ENCODE peak calls at places on chromosomes 16 and 17, in nine cellular contexts. One of them, this sample, is unnamed.

GRCh38 chr17:41382396-41382795 is 290 bp upstream of the KRT34 start:
- DNase-seq in HCEC 1CT: peak
- DNase-seq in NCI-H774: no peak
- DNase-seq in stromal cell of bone marrow: peak
- DNase-seq in upper lobe of right lung: no peak
- DNase-seq in GM13976: no peak
- DNase-seq in kidney tubule cell: peak
- DNase-seq in body of pancreas: no peak
- DNase-seq in COR-L47: no peak
- DNase-seq in this sample: no peak

GRCh38 chr16:23955088-23955487 is 119.3 kb downstream of the PRKCB start:
- DNase-seq in HCEC 1CT: no peak
- DNase-seq in NCI-H774: no peak
- DNase-seq in stromal cell of bone marrow: no peak
- DNase-seq in upper lobe of right lung: no peak
- DNase-seq in GM13976: no peak
- DNase-seq in kidney tubule cell: no peak
- DNase-seq in body of pancreas: no peak
- DNase-seq in COR-L47: no peak
- DNase-seq in this sample: no peak

GRCh38 chr16:79475841-79476240 is 124.7 kb downstream of the MAF start:
- DNase-seq in HCEC 1CT: no peak
- DNase-seq in NCI-H774: no peak
- DNase-seq in stromal cell of bone marrow: no peak
- DNase-seq in upper lobe of right lung: no peak
- DNase-seq in GM13976: no peak
- DNase-seq in kidney tubule cell: no peak
- DNase-seq in body of pancreas: no peak
- DNase-seq in COR-L47: no peak
- DNase-seq in this sample: no peak

GRCh38 chr17:43673516-43674323 is 12.0 kb upstream of the MEOX1 start:
- DNase-seq in HCEC 1CT: peak
- DNase-seq in NCI-H774: peak
- DNase-seq in stromal cell of bone marrow: peak
- DNase-seq in upper lobe of right lung: peak
- DNase-seq in GM13976: peak
- DNase-seq in kidney tubule cell: peak
- DNase-seq in body of pancreas: peak
- DNase-seq in COR-L47: peak
- DNase-seq in this sample: no peak

GRCh38 chr17:19345486-19346350 is 16.8 kb downstream of the B9D1 start:
- DNase-seq in HCEC 1CT: no peak
- DNase-seq in NCI-H774: no peak
- DNase-seq in stromal cell of bone marrow: no peak
- DNase-seq in upper lobe of right lung: peak
- DNase-seq in GM13976: no peak
- DNase-seq in kidney tubule cell: no peak
- DNase-seq in body of pancreas: no peak
- DNase-seq in COR-L47: no peak
- DNase-seq in this sample: no peak

GRCh38 chr17:42071810-42072209 is 21.4 kb upstream of the C17orf113 start:
- DNase-seq in HCEC 1CT: no peak
- DNase-seq in NCI-H774: no peak
- DNase-seq in stromal cell of bone marrow: no peak
- DNase-seq in upper lobe of right lung: no peak
- DNase-seq in GM13976: no peak
- DNase-seq in kidney tubule cell: no peak
- DNase-seq in body of pancreas: no peak
- DNase-seq in COR-L47: no peak
- DNase-seq in this sample: no peak

GRCh38 chr17:4678448-4679026 is 25.4 kb downstream of the PELP1 start:
- DNase-seq in HCEC 1CT: peak
- DNase-seq in NCI-H774: no peak
- DNase-seq in stromal cell of bone marrow: peak
- DNase-seq in upper lobe of right lung: no peak
- DNase-seq in GM13976: no peak
- DNase-seq in kidney tubule cell: peak
- DNase-seq in body of pancreas: no peak
- DNase-seq in COR-L47: no peak
- DNase-seq in this sample: no peak

GRCh38 chr17:9677411-9677810 is 32.1 kb downstream of the USP43 start:
- DNase-seq in HCEC 1CT: no peak
- DNase-seq in NCI-H774: no peak
- DNase-seq in stromal cell of bone marrow: no peak
- DNase-seq in upper lobe of right lung: no peak
- DNase-seq in GM13976: no peak
- DNase-seq in kidney tubule cell: peak
- DNase-seq in body of pancreas: no peak
- DNase-seq in COR-L47: no peak
- DNase-seq in this sample: no peak

GRCh38 chr17:50055426-50056216 is at the start of gene ITGA3:
- DNase-seq in HCEC 1CT: peak
- DNase-seq in NCI-H774: peak
- DNase-seq in stromal cell of bone marrow: peak
- DNase-seq in upper lobe of right lung: peak
- DNase-seq in GM13976: peak
- DNase-seq in kidney tubule cell: peak
- DNase-seq in body of pancreas: peak
- DNase-seq in COR-L47: peak
- DNase-seq in this sample: no peak

GRCh38 chr16:263944-264343 is 11.8 kb downstream of the RGS11 start:
- DNase-seq in HCEC 1CT: no peak
- DNase-seq in NCI-H774: no peak
- DNase-seq in stromal cell of bone marrow: no peak
- DNase-seq in upper lobe of right lung: no peak
- DNase-seq in GM13976: no peak
- DNase-seq in kidney tubule cell: no peak
- DNase-seq in body of pancreas: no peak
- DNase-seq in COR-L47: no peak
- DNase-seq in this sample: no peak

GRCh38 chr16:50628156-50628802 is 52.8 kb downstream of the SNX20 start:
- DNase-seq in HCEC 1CT: no peak
- DNase-seq in NCI-H774: no peak
- DNase-seq in stromal cell of bone marrow: no peak
- DNase-seq in upper lobe of right lung: no peak
- DNase-seq in GM13976: no peak
- DNase-seq in kidney tubule cell: no peak
- DNase-seq in body of pancreas: no peak
- DNase-seq in COR-L47: no peak
- DNase-seq in this sample: no peak

GRCh38 chr17:63222655-63223054 is 223.5 kb downstream of the CYB561 start:
- DNase-seq in HCEC 1CT: no peak
- DNase-seq in NCI-H774: no peak
- DNase-seq in stromal cell of bone marrow: no peak
- DNase-seq in upper lobe of right lung: no peak
- DNase-seq in GM13976: no peak
- DNase-seq in kidney tubule cell: peak
- DNase-seq in body of pancreas: no peak
- DNase-seq in COR-L47: no peak
- DNase-seq in this sample: no peak

GRCh38 chr17:13086142-13086769 is 68.4 kb upstream of the ELAC2 start:
- DNase-seq in HCEC 1CT: no peak
- DNase-seq in NCI-H774: no peak
- DNase-seq in stromal cell of bone marrow: no peak
- DNase-seq in upper lobe of right lung: no peak
- DNase-seq in GM13976: no peak
- DNase-seq in kidney tubule cell: no peak
- DNase-seq in body of pancreas: no peak
- DNase-seq in COR-L47: no peak
- DNase-seq in this sample: no peak

GRCh38 chr17:55750750-55751641 is at the start of gene PCTP:
- DNase-seq in HCEC 1CT: peak
- DNase-seq in NCI-H774: peak
- DNase-seq in stromal cell of bone marrow: peak
- DNase-seq in upper lobe of right lung: peak
- DNase-seq in GM13976: peak
- DNase-seq in kidney tubule cell: peak
- DNase-seq in body of pancreas: peak
- DNase-seq in COR-L47: peak
- DNase-seq in this sample: peak

GRCh38 chr17:81412490-81413093 is 17.3 kb downstream of the BAHCC1 start:
- DNase-seq in HCEC 1CT: no peak
- DNase-seq in NCI-H774: no peak
- DNase-seq in stromal cell of bone marrow: no peak
- DNase-seq in upper lobe of right lung: no peak
- DNase-seq in GM13976: peak
- DNase-seq in kidney tubule cell: no peak
- DNase-seq in body of pancreas: no peak
- DNase-seq in COR-L47: no peak
- DNase-seq in this sample: no peak

GRCh38 chr16:49859139-49859947 is 3.4 kb upstream of the ZNF423 start:
- DNase-seq in HCEC 1CT: peak
- DNase-seq in NCI-H774: no peak
- DNase-seq in stromal cell of bone marrow: no peak
- DNase-seq in upper lobe of right lung: peak
- DNase-seq in GM13976: no peak
- DNase-seq in kidney tubule cell: no peak
- DNase-seq in body of pancreas: peak
- DNase-seq in COR-L47: no peak
- DNase-seq in this sample: no peak

GRCh38 chr17:7885357-7886226 is 3.0 kb upstream of the CHD3 start:
- DNase-seq in HCEC 1CT: peak
- DNase-seq in NCI-H774: peak
- DNase-seq in stromal cell of bone marrow: no peak
- DNase-seq in upper lobe of right lung: peak
- DNase-seq in GM13976: peak
- DNase-seq in kidney tubule cell: peak
- DNase-seq in body of pancreas: peak
- DNase-seq in COR-L47: no peak
- DNase-seq in this sample: no peak

GRCh38 chr16:24151482-24151939 is 104.6 kb upstream of the CACNG3 start:
- DNase-seq in HCEC 1CT: no peak
- DNase-seq in NCI-H774: no peak
- DNase-seq in stromal cell of bone marrow: no peak
- DNase-seq in upper lobe of right lung: no peak
- DNase-seq in GM13976: no peak
- DNase-seq in kidney tubule cell: no peak
- DNase-seq in body of pancreas: no peak
- DNase-seq in COR-L47: no peak
- DNase-seq in this sample: no peak

GRCh38 chr17:42142371-42142896 is 12.4 kb downstream of the RAB5C start:
- DNase-seq in HCEC 1CT: no peak
- DNase-seq in NCI-H774: no peak
- DNase-seq in stromal cell of bone marrow: peak
- DNase-seq in upper lobe of right lung: no peak
- DNase-seq in GM13976: no peak
- DNase-seq in kidney tubule cell: peak
- DNase-seq in body of pancreas: no peak
- DNase-seq in COR-L47: no peak
- DNase-seq in this sample: no peak

GRCh38 chr16:4358831-4359561 is 7.9 kb upstream of the PAM16 start:
- DNase-seq in HCEC 1CT: peak
- DNase-seq in NCI-H774: no peak
- DNase-seq in stromal cell of bone marrow: no peak
- DNase-seq in upper lobe of right lung: peak
- DNase-seq in GM13976: peak
- DNase-seq in kidney tubule cell: peak
- DNase-seq in body of pancreas: peak
- DNase-seq in COR-L47: peak
- DNase-seq in this sample: no peak

GRCh38 chr17:6328279-6328678 is 106.6 kb downstream of the AIPL1 start:
- DNase-seq in HCEC 1CT: no peak
- DNase-seq in NCI-H774: no peak
- DNase-seq in stromal cell of bone marrow: no peak
- DNase-seq in upper lobe of right lung: no peak
- DNase-seq in GM13976: no peak
- DNase-seq in kidney tubule cell: no peak
- DNase-seq in body of pancreas: no peak
- DNase-seq in COR-L47: no peak
- DNase-seq in this sample: no peak

This sample was measured in cerebellar nuclear complex.